ENCODE peak calls at places on chromosomes 7 and 10, in five cellular contexts. Z is brain microvascular endothelial cell, W is astrocyte of the spinal cord, R is fibroblast of lung, I is BJ. D is an unnamed sample.

GRCh38 chr7:148697950-148698396 is 730 bp upstream of the CUL1 start:
- DNase-seq in Z (no peak), W (peak), R (peak), I (no peak), D (no peak)

GRCh38 chr10:98217793-98218192 is 50.2 kb downstream of the LOXL4 start:
- DNase-seq in Z (no peak), W (no peak), R (no peak), I (no peak), D (no peak)

GRCh38 chr10:35934637-35934995 is 292.5 kb upstream of the FZD8 start:
- DNase-seq in Z (no peak), W (no peak), R (no peak), I (no peak), D (no peak)

GRCh38 chr7:78412216-78412858 is 613.8 kb downstream of the PHTF2 start:
- DNase-seq in Z (no peak), W (no peak), R (peak), I (no peak), D (no peak)

GRCh38 chr10:81179324-81179723 is 641.6 kb downstream of the SH2D4B start:
- DNase-seq in Z (no peak), W (no peak), R (no peak), I (no peak), D (no peak)

GRCh38 chr10:84537447-84537931 is 209.1 kb downstream of the CCSER2 start:
- DNase-seq in Z (peak), W (peak), R (peak), I (no peak), D (no peak)

GRCh38 chr7:3134715-3135114 is 91.0 kb upstream of the CARD11 start:
- DNase-seq in Z (peak), W (no peak), R (no peak), I (no peak), D (no peak)

GRCh38 chr7:143002106-143002505 is 24.8 kb downstream of the OR9A2 start:
- DNase-seq in Z (no peak), W (no peak), R (peak), I (no peak), D (no peak)

GRCh38 chr10:104638861-104639594 is 2.1 kb upstream of the SORCS3 start:
- DNase-seq in Z (no peak), W (no peak), R (no peak), I (no peak), D (no peak)

GRCh38 chr10:118911361-118911760 is 118.2 kb upstream of the NANOS1 start:
- DNase-seq in Z (peak), W (peak), R (peak), I (no peak), D (no peak)

GRCh38 chr10:64708920-64709681 is 1187.9 kb downstream of the REEP3 start:
- DNase-seq in Z (no peak), W (no peak), R (no peak), I (no peak), D (no peak)

GRCh38 chr10:119103687-119104652 is at the start of gene DENND10:
- DNase-seq in Z (peak), W (peak), R (peak), I (no peak), D (peak)

GRCh38 chr7:140719711-140720110 is 23.2 kb downstream of the NDUFB2 start:
- DNase-seq in Z (no peak), W (peak), R (peak), I (no peak), D (no peak)

GRCh38 chr7:149637911-149638565 is 135.3 kb downstream of the ZNF467 start:
- DNase-seq in Z (no peak), W (no peak), R (no peak), I (no peak), D (no peak)

GRCh38 chr10:76149182-76149581 is 717.8 kb downstream of the LRMDA start:
- DNase-seq in Z (no peak), W (peak), R (no peak), I (no peak), D (no peak)

GRCh38 chr7:17369686-17370426 is 71.4 kb downstream of the AHR start:
- DNase-seq in Z (peak), W (peak), R (peak), I (peak), D (no peak)

GRCh38 chr10:119453313-119453712 is 89.2 kb downstream of the RGS10 start:
- DNase-seq in Z (no peak), W (no peak), R (no peak), I (no peak), D (no peak)

GRCh38 chr7:143012001-143012400 is 14.9 kb downstream of the OR9A2 start:
- DNase-seq in Z (no peak), W (no peak), R (no peak), I (no peak), D (no peak)

GRCh38 chr7:130371059-130371458 is 9.2 kb upstream of the CPA1 start:
- DNase-seq in Z (no peak), W (no peak), R (peak), I (no peak), D (no peak)

GRCh38 chr10:98295907-98296306 is 27.9 kb upstream of the LOXL4 start:
- DNase-seq in Z (no peak), W (peak), R (peak), I (peak), D (no peak)

GRCh38 chr10:113493943-113494342 is 58.9 kb upstream of the HABP2 start:
- DNase-seq in Z (no peak), W (no peak), R (no peak), I (peak), D (no peak)

GRCh38 chr10:86644412-86645110 is 9.8 kb upstream of the OPN4 start:
- DNase-seq in Z (peak), W (peak), R (peak), I (no peak), D (no peak)

GRCh38 chr7:44311561-44312495 is 13.6 kb downstream of the CAMK2B start:
- DNase-seq in Z (no peak), W (no peak), R (no peak), I (no peak), D (peak)

GRCh38 chr7:5661941-5662340 is 119.5 kb downstream of the RNF216 start:
- DNase-seq in Z (no peak), W (no peak), R (no peak), I (no peak), D (no peak)

GRCh38 chr7:83347836-83348482 is 185.3 kb upstream of the PCLO start:
- DNase-seq in Z (peak), W (peak), R (peak), I (no peak), D (no peak)

GRCh38 chr10:129031233-129032150 is 435.5 kb upstream of the MGMT start:
- DNase-seq in Z (peak), W (peak), R (peak), I (no peak), D (no peak)

GRCh38 chr10:25113231-25114035 is 61.4 kb upstream of the GPR158 start:
- DNase-seq in Z (peak), W (peak), R (peak), I (no peak), D (no peak)

GRCh38 chr7:128055668-128056067 is 24.4 kb upstream of the LRRC4 start:
- DNase-seq in Z (no peak), W (peak), R (no peak), I (no peak), D (no peak)

GRCh38 chr7:80521809-80522208 is 9.9 kb upstream of the GNAT3 start:
- DNase-seq in Z (no peak), W (no peak), R (no peak), I (no peak), D (no peak)

GRCh38 chr7:1539346-1540321 is 9.1 kb downstream of the MAFK start:
- DNase-seq in Z (peak), W (peak), R (no peak), I (no peak), D (peak)

GRCh38 chr7:117834983-117835664 is 38.1 kb downstream of the CTTNBP2 start:
- DNase-seq in Z (no peak), W (no peak), R (no peak), I (no peak), D (no peak)

GRCh38 chr10:90621577-90621976 is 236.3 kb downstream of the HTR7 start:
- DNase-seq in Z (peak), W (peak), R (peak), I (no peak), D (no peak)

GRCh38 chr7:116354546-116355422 is 144.4 kb downstream of the TES start:
- DNase-seq in Z (peak), W (peak), R (peak), I (peak), D (peak)

GRCh38 chr7:44057181-44057848 is 8.1 kb downstream of the PGAM2 start:
- DNase-seq in Z (no peak), W (no peak), R (no peak), I (no peak), D (peak)

GRCh38 chr7:29970158-29970557 is 19.4 kb downstream of the SCRN1 start:
- DNase-seq in Z (no peak), W (no peak), R (no peak), I (no peak), D (no peak)

DNA sequence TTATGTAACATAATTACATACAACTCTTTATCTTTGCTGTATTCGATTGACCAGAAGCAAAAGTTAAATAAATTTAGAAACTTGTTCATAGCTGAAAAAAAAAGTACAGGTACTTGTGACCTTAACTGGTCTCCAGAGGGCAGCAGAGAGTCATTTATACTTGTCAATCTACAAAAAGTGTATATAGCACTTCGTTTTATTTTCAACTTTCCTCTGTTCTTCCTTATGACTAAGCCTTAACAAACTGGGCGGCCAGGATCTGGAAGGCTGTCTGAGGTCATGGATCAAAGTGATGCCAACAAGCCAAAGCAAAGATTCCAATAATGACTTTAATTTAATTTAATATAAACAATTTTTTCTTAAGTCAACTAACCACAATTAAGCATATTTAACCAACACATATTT is 29.8 kb downstream of the C10orf67 start:
- DNase-seq in Z (peak), W (peak), R (peak), I (peak), D (no peak)
- TF ChIP-seq CTCF in Z (peak), W (peak), R (peak), I (peak), D (peak)

DNA sequence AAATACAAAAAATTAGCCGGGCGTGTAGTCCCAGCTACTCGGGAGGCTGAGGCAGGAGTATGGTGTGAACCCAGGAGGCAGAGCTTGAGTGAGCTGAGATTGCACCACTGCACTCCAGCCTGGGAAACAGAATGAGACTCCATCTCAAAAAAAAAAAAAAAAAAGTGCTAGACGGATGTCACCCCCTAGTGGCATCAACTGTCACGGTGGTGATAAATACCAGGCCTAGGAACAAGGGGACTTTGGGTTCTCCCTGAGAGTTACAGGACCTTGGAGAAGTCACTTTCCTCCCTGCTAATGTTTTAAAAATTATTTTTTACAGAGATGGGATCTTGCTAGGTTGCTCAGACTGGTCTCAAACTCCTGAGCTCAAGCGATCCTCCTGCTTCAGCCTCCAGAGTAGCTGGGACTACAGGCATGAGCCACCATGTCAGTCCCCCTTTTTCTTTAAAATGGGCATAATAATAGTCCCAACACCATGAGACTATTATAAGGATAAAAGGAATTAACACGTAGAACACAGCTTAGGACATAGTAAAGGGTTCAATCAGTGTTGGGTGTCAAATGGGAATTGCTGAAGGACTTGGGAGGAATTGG is 2.6 kb upstream of the TMEM130 start:
- DNase-seq in Z (no peak), W (no peak), R (peak), I (no peak), D (peak)
- TF ChIP-seq CTCF in Z (peak), W (peak), R (peak), I (peak), D (no peak)

DNA sequence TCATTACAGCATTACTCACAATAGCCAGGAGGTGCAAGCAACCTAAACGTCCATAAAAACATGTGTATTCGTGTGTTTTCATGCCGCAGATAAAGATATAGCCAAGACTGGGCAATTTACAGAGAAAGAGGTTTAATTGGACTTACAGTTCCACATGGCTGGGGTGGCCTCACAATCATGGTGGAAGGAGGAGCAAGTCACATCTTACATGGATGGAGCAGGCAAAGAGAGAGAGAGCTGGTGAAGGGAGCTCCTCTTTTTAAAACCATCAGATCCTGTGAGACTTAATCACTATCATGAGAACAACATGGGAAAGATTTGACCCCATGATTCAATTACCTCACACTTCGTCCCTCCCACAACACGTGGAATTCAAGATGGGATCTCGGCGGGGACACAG is 33.0 kb downstream of the PDLIM1 start:
- DNase-seq in Z (no peak), W (no peak), R (no peak), I (no peak), D (no peak)
- TF ChIP-seq CTCF in Z (no peak), W (no peak), R (no peak), I (no peak), D (no peak)

GRCh38 chr10:109972372-109973001 is 35.3 kb upstream of the ADD3 start:
- DNase-seq in Z (no peak), W (no peak), R (no peak), I (no peak), D (no peak)

GRCh38 chr10:109975251-109975650 is 32.5 kb upstream of the ADD3 start:
- DNase-seq in Z (no peak), W (no peak), R (no peak), I (no peak), D (no peak)

GRCh38 chr10:109974509-109975191 is 33.1 kb upstream of the ADD3 start:
- DNase-seq in Z (peak), W (no peak), R (no peak), I (no peak), D (no peak)

GRCh38 chr10:109971640-109972039 is 36.1 kb upstream of the ADD3 start:
- DNase-seq in Z (no peak), W (no peak), R (no peak), I (no peak), D (no peak)

GRCh38 chr10:109973430-109973829 is 34.4 kb upstream of the ADD3 start:
- DNase-seq in Z (no peak), W (no peak), R (no peak), I (no peak), D (no peak)
- TF ChIP-seq CTCF in Z (no peak), W (no peak), R (no peak), I (no peak), D (no peak)

DNA sequence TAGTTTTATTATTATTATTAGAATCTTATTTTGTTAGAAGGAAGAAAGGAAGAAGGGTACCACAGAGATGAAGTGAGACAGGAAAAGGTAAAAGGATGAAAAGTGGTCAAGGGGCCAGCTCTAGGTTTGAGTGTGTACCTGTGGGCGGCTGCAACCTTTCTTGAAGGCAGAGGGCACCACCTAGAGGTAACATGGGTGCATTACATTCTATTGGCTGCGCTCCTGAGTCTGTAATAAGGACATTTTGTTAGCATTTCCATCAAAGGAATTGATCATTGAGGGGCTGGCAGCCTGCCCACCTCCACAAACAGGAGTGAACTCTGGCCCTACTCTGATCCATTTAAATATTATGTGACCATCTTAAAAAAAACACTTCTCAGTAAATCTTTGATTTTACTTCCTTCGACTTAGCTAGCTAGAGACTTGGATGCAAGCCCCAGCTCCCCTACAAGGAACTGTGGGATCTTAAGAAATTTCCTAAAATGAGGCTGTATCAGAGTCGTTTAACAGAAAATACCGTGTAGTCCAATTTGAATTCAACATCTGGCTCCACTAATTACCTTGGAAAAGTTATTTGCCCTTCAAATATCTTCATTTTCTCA is 610.4 kb downstream of the IPMK start:
- DNase-seq in Z (peak), W (peak), R (peak), I (no peak), D (no peak)
- TF ChIP-seq CTCF in Z (peak), W (peak), R (peak), I (peak), D (peak)

DNA sequence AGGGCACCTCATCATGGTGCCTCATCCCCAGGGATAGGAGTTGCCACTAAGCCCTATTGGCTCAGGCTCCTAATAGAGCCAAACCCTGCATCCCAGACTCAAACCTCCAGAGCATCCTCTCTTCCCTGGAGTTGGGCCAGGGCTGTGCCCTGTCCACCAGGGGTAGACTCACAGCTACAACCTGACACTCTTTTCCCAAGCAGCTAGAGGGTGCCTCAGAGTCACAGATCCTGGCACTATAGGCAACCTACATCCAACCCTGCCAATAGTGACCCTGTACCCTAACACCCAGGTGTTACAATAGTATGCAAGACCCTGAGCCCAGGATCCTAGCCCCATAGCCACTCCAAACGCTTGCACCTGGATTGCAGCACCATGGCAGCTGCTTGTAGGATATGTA is 64.0 kb upstream of the PLA2G12B start:
- DNase-seq in Z (no peak), W (no peak), R (no peak), I (no peak), D (no peak)
- TF ChIP-seq CTCF in Z (no peak), W (no peak), R (no peak), I (no peak), D (no peak)

DNA sequence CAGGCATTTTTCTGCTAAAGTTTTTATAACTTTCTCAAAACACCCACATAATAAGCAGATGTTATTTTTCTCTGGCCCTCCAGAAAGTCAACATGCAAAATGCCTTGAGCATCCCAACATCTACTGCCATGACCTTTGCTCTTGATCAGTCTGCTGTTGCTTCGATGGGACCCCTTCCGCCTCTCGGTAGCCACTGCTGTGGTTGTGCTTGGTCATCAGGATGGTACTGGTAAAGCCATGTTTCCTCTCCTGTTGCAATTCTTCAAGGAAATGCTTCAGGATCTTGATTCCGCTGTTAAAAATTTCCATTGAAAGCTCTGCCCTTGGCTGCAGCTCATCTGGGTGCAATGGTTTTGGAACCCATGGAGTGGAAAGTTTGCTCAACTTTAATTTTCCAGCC is 533.0 kb downstream of the DNAJB6 start:
- DNase-seq in Z (no peak), W (no peak), R (no peak), I (no peak), D (no peak)
- TF ChIP-seq CTCF in Z (no peak), W (no peak), R (no peak), I (no peak), D (no peak)